ENCODE peak calls at places on chromosomes 16 and 17, in eight cellular contexts. D is tibial artery, F is AG09309, M is pancreas, R is keratinocyte, L is esophagus squamous epithelium, W is bronchial epithelial cell, U is progenitor cell of endocrine pancreas. X is an unnamed sample.

GRCh38 chr17:10875984-10876555 is 38.2 kb upstream of the PIRT start:
- DNase-seq in D (no peak), W (peak; percentile 30), R (no peak), U (peak; percentile 62), F (no peak), L (no peak), M (peak; percentile 20), X (no peak)

GRCh38 chr17:53150101-53150698 is 672.5 kb upstream of the KIF2B start:
- DNase-seq in R (no peak), F (no peak), D (no peak), L (no peak), W (peak; percentile 1), M (no peak), U (no peak), X (no peak)

GRCh38 chr17:10295728-10296343 is 77.0 kb downstream of the MYH13 start:
- DNase-seq in W (peak; percentile 34), L (no peak), M (no peak), F (no peak), D (no peak), R (peak; percentile 9), U (peak; percentile 58), X (no peak)

GRCh38 chr16:50121278-50121677 is 31.8 kb upstream of the TENT4B start:
- DNase-seq in L (no peak), F (no peak), R (no peak), U (no peak), D (no peak), W (no peak), M (no peak), X (no peak)

GRCh38 chr17:31269597-31269996 is 27.4 kb downstream of the OMG start:
- DNase-seq in D (peak; percentile 32), R (peak; percentile 53), M (no peak), F (peak; percentile 99), U (no peak), L (no peak), W (peak; percentile 87), X (no peak)

GRCh38 chr16:21277927-21278706 is at the start of gene CRYM:
- DNase-seq in F (no peak), R (no peak), M (peak; percentile 57), D (peak; percentile 43), U (peak; percentile 67), W (peak; percentile 15), L (no peak), X (peak; percentile 88)

GRCh38 chr16:22240023-22240697 is 34.1 kb downstream of the EEF2K start:
- DNase-seq in U (no peak), F (no peak), W (no peak), D (peak; percentile 33), M (no peak), R (no peak), L (no peak), X (no peak)

GRCh38 chr17:7977039-7977438 is 25.4 kb upstream of the GUCY2D start:
- DNase-seq in D (no peak), U (no peak), M (no peak), F (no peak), L (no peak), W (no peak), R (no peak), X (no peak)

GRCh38 chr17:29079887-29080286 is 36.9 kb downstream of the PIPOX start:
- DNase-seq in U (no peak), M (no peak), F (no peak), D (no peak), L (no peak), R (no peak), W (no peak), X (no peak)

GRCh38 chr16:1042776-1043349 is 29.7 kb upstream of the SSTR5 start:
- DNase-seq in U (no peak), F (no peak), R (no peak), W (no peak), D (no peak), L (no peak), M (no peak), X (no peak)

GRCh38 chr17:10729334-10730193 is at the start of gene TMEM220:
- DNase-seq in R (no peak), L (no peak), W (peak; percentile 19), M (peak; percentile 82), U (peak; percentile 43), F (no peak), D (peak; percentile 84), X (peak; percentile 82)

GRCh38 chr17:76296186-76296585 is 11.9 kb downstream of the QRICH2 start:
- DNase-seq in U (no peak), R (no peak), M (no peak), L (no peak), D (no peak), F (no peak), W (no peak), X (no peak)

GRCh38 chr17:19274893-19275292 is 37.7 kb downstream of the EPN2 start:
- DNase-seq in D (no peak), F (no peak), R (no peak), W (no peak), L (no peak), U (no peak), M (no peak), X (no peak)

GRCh38 chr17:5753421-5753820 is 169.1 kb upstream of the NLRP1 start:
- DNase-seq in D (no peak), L (no peak), W (no peak), U (no peak), R (no peak), M (no peak), F (no peak), X (no peak)

GRCh38 chr17:27523712-27524111 is 67.5 kb downstream of the KSR1 start:
- DNase-seq in R (no peak), F (no peak), D (no peak), L (no peak), W (peak; percentile 72), U (no peak), M (no peak), X (no peak)

GRCh38 chr17:2511138-2511461 is 588 bp downstream of the METTL16 start:
- DNase-seq in F (no peak), W (no peak), D (no peak), R (no peak), U (no peak), L (no peak), M (no peak), X (no peak)

GRCh38 chr17:66542183-66542966 is 240.0 kb downstream of the PRKCA start:
- DNase-seq in W (no peak), F (peak; percentile 80), U (no peak), M (no peak), L (no peak), D (no peak), R (no peak), X (no peak)

GRCh38 chr17:9342225-9342624 is 233.4 kb downstream of the STX8 start:
- DNase-seq in W (no peak), M (no peak), D (no peak), F (no peak), U (no peak), R (no peak), L (no peak), X (no peak)

GRCh38 chr17:27576429-27577123 is 54.4 kb upstream of the LGALS9 start:
- DNase-seq in R (no peak), L (no peak), M (no peak), W (no peak), F (no peak), U (no peak), D (no peak), X (no peak)

GRCh38 chr16:10885246-10885645 is 8.2 kb downstream of the CIITA start:
- DNase-seq in F (no peak), D (peak; percentile 62), L (no peak), W (peak; percentile 52), R (no peak), U (no peak), M (no peak), X (peak; percentile 53)

GRCh38 chr17:1627219-1627986 is 1.2 kb downstream of the SLC43A2 start:
- DNase-seq in M (peak; percentile 46), F (no peak), L (no peak), R (no peak), U (no peak), D (peak; percentile 48), W (no peak), X (peak; percentile 89)

GRCh38 chr16:67198238-67198734 is 645 bp upstream of the ELMO3 start:
- DNase-seq in F (no peak), M (no peak), L (no peak), R (peak; percentile 54), D (no peak), W (peak; percentile 69), U (no peak), X (peak; percentile 68)

GRCh38 chr16:57732011-57732410 is 3.6 kb upstream of the KATNB1 start:
- DNase-seq in W (peak; percentile 15), D (no peak), M (no peak), U (no peak), F (peak; percentile 80), L (no peak), R (no peak), X (no peak)

GRCh38 chr17:40347319-40348135 is 17.0 kb downstream of the GJD3 start:
- DNase-seq in U (no peak), D (no peak), W (no peak), M (no peak), R (no peak), F (no peak), L (no peak), X (no peak)

GRCh38 chr16:69344171-69344570 is 4.6 kb downstream of the NIP7 start:
- DNase-seq in D (no peak), W (no peak), L (no peak), F (no peak), R (no peak), M (no peak), U (no peak), X (no peak)
- TF ChIP-seq CTCF in D (no peak), W (no peak), L (no peak), F (no peak), R (no peak), M (no peak), U (no peak), X (no peak)

GRCh38 chr16:51146256-51146924 is 4.7 kb downstream of the SALL1 start:
- DNase-seq in U (no peak), W (peak; percentile 2), D (no peak), M (no peak), L (no peak), F (no peak), R (no peak), X (no peak)
- TF ChIP-seq CTCF in U (peak; percentile 28), W (no peak), D (no peak), M (no peak), L (no peak), F (peak; percentile 63), R (no peak), X (no peak)

GRCh38 chr16:88831838-88832237 is 20.1 kb upstream of the APRT start:
- DNase-seq in L (no peak), F (no peak), D (no peak), M (no peak), W (peak; percentile 49), R (no peak), U (no peak), X (no peak)
- TF ChIP-seq CTCF in L (no peak), F (no peak), D (no peak), M (no peak), W (peak; percentile 37), R (no peak), U (peak; percentile 23), X (no peak)

GRCh38 chr16:13269905-13270528 is 368.6 kb downstream of the SHISA9 start:
- DNase-seq in M (no peak), W (no peak), F (no peak), D (no peak), U (no peak), L (no peak), R (no peak), X (no peak)

GRCh38 chr16:13270602-13271001 is 369.2 kb downstream of the SHISA9 start:
- DNase-seq in R (no peak), D (no peak), M (no peak), L (no peak), U (no peak), F (no peak), W (no peak), X (no peak)

GRCh38 chr16:13264749-13265552 is 363.6 kb downstream of the SHISA9 start:
- DNase-seq in W (no peak), R (no peak), D (no peak), L (no peak), F (no peak), U (no peak), M (no peak), X (no peak)

GRCh38 chr16:13269359-13269758 is 368.0 kb downstream of the SHISA9 start:
- DNase-seq in F (no peak), M (no peak), U (no peak), L (no peak), W (no peak), R (no peak), D (no peak), X (no peak)
- TF ChIP-seq CTCF in F (no peak), M (no peak), U (no peak), L (no peak), W (no peak), R (no peak), D (no peak), X (no peak)

X was measured in left lung.